ENCODE peak calls at places on chromosomes 4 and X, in seven cellular contexts. A is IMR-90, Q is H9, B is neuronal stem cell, M is mesenchymal stem cell, R is H1, K is trophoblast cell. C is an unnamed sample.

GRCh38 chr4:1948892-1949436 is 59.8 kb downstream of the NELFA start:
- DNase-seq in A (no peak), Q (no peak), B (no peak), M (no peak), R (no peak), K (no peak), C (no peak)

GRCh38 chrX:39398973-39399268 is 597.7 kb downstream of the MID1IP1 start:
- DNase-seq in A (no peak), Q (no peak), B (no peak), M (no peak), R (no peak), K (no peak), C (no peak)

GRCh38 chr4:3344104-3344503 is 51.3 kb downstream of the RGS12 start:
- DNase-seq in A (no peak), Q (no peak), B (no peak), M (no peak), R (no peak), K (no peak), C (no peak)

GRCh38 chr4:86893136-86893535 is 914 bp upstream of the C4orf36 start:
- DNase-seq in A (no peak), Q (no peak), B (no peak), M (no peak), R (no peak), K (no peak), C (no peak)

GRCh38 chr4:165009493-165010227 is 22.1 kb upstream of the TRIM60 start:
- DNase-seq in A (no peak), Q (no peak), B (no peak), M (no peak), R (no peak), K (no peak), C (no peak)

GRCh38 chrX:138711399-138712347 is at the start of gene FGF13:
- DNase-seq in A (no peak), Q (peak; percentile 73), B (peak; percentile 48), M (no peak), R (peak; percentile 60), K (no peak), C (peak; percentile 86)

GRCh38 chr4:169619518-169619957 is 840 bp upstream of the CLCN3 start:
- DNase-seq in A (peak; percentile 54), Q (peak; percentile 53), B (peak; percentile 15), M (peak; percentile 71), R (no peak), K (peak; percentile 79), C (peak; percentile 76)

GRCh38 chrX:147917700-147918694 is 6.3 kb downstream of the FMR1 start:
- DNase-seq in A (peak; percentile 4), Q (no peak), B (no peak), M (no peak), R (no peak), K (peak; percentile 46), C (no peak)

GRCh38 chr4:125315571-125316390 is 1.0 kb downstream of the FAT4 start:
- DNase-seq in A (peak; percentile 54), Q (peak; percentile 57), B (peak; percentile 66), M (peak; percentile 71), R (peak; percentile 76), K (peak; percentile 45), C (peak; percentile 79)

GRCh38 chr4:2806392-2807355 is 13.8 kb downstream of the SH3BP2 start:
- DNase-seq in A (peak; percentile 55), Q (no peak), B (no peak), M (no peak), R (no peak), K (no peak), C (no peak)

GRCh38 chrX:66142351-66142750 is 21.7 kb upstream of the HEPH start:
- DNase-seq in A (no peak), Q (no peak), B (no peak), M (no peak), R (no peak), K (no peak), C (no peak)

GRCh38 chrX:19886888-19887531 is 390 bp downstream of the SH3KBP1 start:
- DNase-seq in A (no peak), Q (no peak), B (no peak), M (no peak), R (peak; percentile 46), K (peak; percentile 43), C (no peak)

GRCh38 chrX:117996918-117997480 is 119.6 kb downstream of the KLHL13 start:
- DNase-seq in A (peak; percentile 63), Q (no peak), B (no peak), M (no peak), R (no peak), K (peak; percentile 54), C (peak; percentile 7)

GRCh38 chr4:40299704-40300336 is 35.3 kb upstream of the CHRNA9 start:
- DNase-seq in A (no peak), Q (no peak), B (no peak), M (no peak), R (no peak), K (peak; percentile 46), C (peak; percentile 34)

GRCh38 chr4:158176108-158176507 is 3.3 kb upstream of the GASK1B start:
- DNase-seq in A (peak; percentile 57), Q (no peak), B (no peak), M (no peak), R (no peak), K (peak; percentile 73), C (peak; percentile 23)

GRCh38 chrX:154719132-154719675 is 31.7 kb downstream of the GAB3 start:
- DNase-seq in A (peak; percentile 85), Q (no peak), B (no peak), M (peak; percentile 94), R (no peak), K (peak; percentile 88), C (no peak)

GRCh38 chrX:9682456-9682855 is 83.2 kb downstream of the GPR143 start:
- DNase-seq in A (peak; percentile 61), Q (peak; percentile 35), B (no peak), M (peak; percentile 67), R (peak; percentile 43), K (peak; percentile 29), C (peak; percentile 40)

GRCh38 chr4:153204247-153205027 is at the start of gene TRIM2:
- DNase-seq in A (peak; percentile 78), Q (peak; percentile 88), B (no peak), M (peak; percentile 93), R (peak; percentile 72), K (no peak), C (peak; percentile 86)

GRCh38 chr4:153197301-153197700 is 6.9 kb upstream of the TRIM2 start:
- DNase-seq in A (no peak), Q (no peak), B (no peak), M (no peak), R (no peak), K (no peak), C (no peak)

DNA sequence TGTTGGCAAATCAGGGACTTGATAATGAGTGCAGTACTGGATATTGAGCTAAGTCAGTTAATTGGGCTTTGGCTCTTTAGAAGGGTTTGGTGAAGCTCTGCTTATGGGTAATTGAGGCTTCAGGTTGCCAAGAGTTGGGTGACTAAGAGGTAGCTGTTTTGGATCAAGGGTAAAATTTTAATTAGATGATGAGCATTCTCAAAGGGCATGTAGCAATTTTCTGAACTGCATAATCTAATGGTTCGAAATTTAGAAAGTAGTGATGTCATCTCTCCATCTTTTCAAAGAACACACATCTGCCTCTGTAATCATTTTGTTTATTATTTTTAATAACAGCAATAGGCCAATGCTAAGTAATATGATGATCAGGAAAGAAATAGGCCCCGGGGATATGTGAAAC is 5.5 kb upstream of the TRIM2 start:
- DNase-seq in A (no peak), Q (no peak), B (no peak), M (no peak), R (no peak), K (no peak), C (no peak)
- H2AK5ac ChIP-seq in A (no peak overlapping the region), Q (no peak overlapping the region), B (no peak overlapping the region), M (no peak overlapping the region), R (no peak overlapping the region), K (no peak overlapping the region), C (no peak overlapping the region)

GRCh38 chr4:102103368-102103767 is 241.9 kb downstream of the SLC39A8 start:
- DNase-seq in A (no peak), Q (no peak), B (no peak), M (no peak), R (no peak), K (no peak), C (no peak)
- H3K18ac ChIP-seq in A (no peak overlapping the region), Q (no peak overlapping the region), B (no peak overlapping the region), M (no peak overlapping the region), R (no peak overlapping the region), K (no peak overlapping the region), C (no peak overlapping the region)

GRCh38 chr4:7158991-7159390 is 33.3 kb upstream of the SORCS2 start:
- DNase-seq in A (no peak), Q (peak; percentile 14), B (no peak), M (no peak), R (no peak), K (no peak), C (no peak)

GRCh38 chr4:7160439-7160838 is 31.9 kb upstream of the SORCS2 start:
- DNase-seq in A (no peak), Q (peak; percentile 11), B (no peak), M (no peak), R (no peak), K (no peak), C (no peak)

GRCh38 chr4:7159923-7160322 is 32.4 kb upstream of the SORCS2 start:
- DNase-seq in A (no peak), Q (peak; percentile 6), B (no peak), M (no peak), R (no peak), K (no peak), C (no peak)

GRCh38 chr4:7161721-7162214 is 30.6 kb upstream of the SORCS2 start:
- DNase-seq in A (no peak), Q (peak; percentile 19), B (no peak), M (no peak), R (no peak), K (no peak), C (no peak)

DNA sequence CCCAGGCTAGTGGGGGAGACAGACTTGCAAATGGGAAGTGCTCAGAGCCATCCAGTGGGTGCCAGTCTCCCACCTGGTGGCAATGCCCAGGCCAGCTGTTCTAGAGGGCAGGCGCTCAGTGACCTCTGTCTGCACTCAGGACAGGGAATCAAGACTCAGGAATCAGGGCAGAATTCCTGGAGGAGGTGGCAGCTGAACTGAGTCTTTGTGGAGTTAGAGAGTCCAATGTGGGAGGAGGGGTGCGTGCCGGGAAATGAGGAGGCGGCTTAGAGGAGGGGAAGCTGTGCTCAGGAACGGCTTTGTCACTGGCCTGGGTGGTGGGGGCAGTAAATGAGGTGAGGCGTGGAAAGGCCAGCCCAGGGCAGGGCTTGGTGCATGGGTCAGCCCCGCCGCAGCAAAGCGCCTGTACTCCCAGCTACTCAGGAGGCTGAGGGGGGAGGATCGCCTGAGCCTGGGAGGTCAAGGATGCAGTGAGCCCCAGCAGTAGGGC is 31.3 kb upstream of the SORCS2 start:
- DNase-seq in A (no peak), Q (peak; percentile 15), B (no peak), M (no peak), R (no peak), K (no peak), C (no peak)
- H3K4ac ChIP-seq in A (no peak overlapping the region), Q (no peak overlapping the region), B (no peak overlapping the region), M (no peak overlapping the region), R (no peak overlapping the region), K (no peak overlapping the region), C (no peak overlapping the region)

DNA sequence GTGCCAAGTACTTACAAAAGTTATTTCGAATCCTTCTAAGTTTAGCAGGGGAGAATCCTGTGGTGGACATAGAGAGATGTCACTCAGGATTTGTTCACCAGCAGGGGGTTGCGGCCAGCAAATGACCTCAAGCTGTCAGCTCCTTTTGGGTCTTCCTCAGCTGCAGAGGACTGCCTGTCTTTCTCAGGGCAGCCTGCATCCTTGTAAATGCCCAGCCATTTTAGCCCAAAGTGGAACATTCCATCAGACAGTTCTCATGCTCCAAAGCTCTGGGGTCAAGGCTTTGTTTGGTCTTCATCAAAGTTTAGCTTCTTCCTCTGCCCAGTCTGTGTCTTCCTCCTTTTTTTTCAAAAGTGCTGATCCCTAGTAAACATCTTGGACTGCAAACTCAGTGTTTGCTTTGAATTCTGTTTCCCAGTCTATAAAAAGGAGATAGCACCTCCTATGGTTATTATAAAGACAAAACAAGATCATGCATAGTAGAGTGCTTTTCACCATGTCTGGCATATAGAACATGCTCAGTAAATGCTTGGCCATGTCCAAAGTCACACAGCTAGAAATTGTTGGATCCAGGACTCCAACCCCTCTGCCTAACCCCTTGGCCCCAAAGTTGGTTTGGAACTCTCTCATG is 156.5 kb upstream of the GATB start:
- DNase-seq in A (no peak), Q (no peak), B (peak; percentile 23), M (peak; percentile 73), R (no peak), K (no peak), C (no peak)
- H2AK5ac ChIP-seq in A (no peak overlapping the region), Q (no peak overlapping the region), B (no peak overlapping the region), M (no peak overlapping the region), R (no peak overlapping the region), K (no peak overlapping the region), C (no peak overlapping the region)

C was measured in mesendoderm.